ENCODE peak calls at places on chromosomes 6 and 20, in seven cellular contexts. One of them, this sample, is unnamed.

GRCh38 chr20:25361287-25361683 is 29.4 kb downstream of the ABHD12 start:
- DNase-seq in body of pancreas: no peak
- DNase-seq in breast epithelium: no peak
- DNase-seq in NB4: no peak
- DNase-seq in heart right ventricle: no peak
- DNase-seq in astrocyte of the cerebellum: peak; percentile 11
- DNase-seq in dorsolateral prefrontal cortex: no peak
- DNase-seq in this sample: peak; percentile 16

GRCh38 chr6:123965894-123966293 is 162.2 kb downstream of the NKAIN2 start:
- DNase-seq in body of pancreas: no peak
- DNase-seq in dorsolateral prefrontal cortex: no peak
- DNase-seq in breast epithelium: no peak
- DNase-seq in NB4: no peak
- DNase-seq in astrocyte of the cerebellum: peak; percentile 12
- DNase-seq in heart right ventricle: peak; percentile 8
- DNase-seq in this sample: no peak

GRCh38 chr6:3867616-3868502 is 18.7 kb downstream of the FAM50B start:
- DNase-seq in body of pancreas: no peak
- DNase-seq in dorsolateral prefrontal cortex: no peak
- DNase-seq in astrocyte of the cerebellum: no peak
- DNase-seq in heart right ventricle: no peak
- DNase-seq in breast epithelium: no peak
- DNase-seq in NB4: no peak
- DNase-seq in this sample: no peak

GRCh38 chr6:44657201-44657824 is 269.8 kb downstream of the CDC5L start:
- DNase-seq in dorsolateral prefrontal cortex: no peak
- DNase-seq in heart right ventricle: no peak
- DNase-seq in breast epithelium: no peak
- DNase-seq in astrocyte of the cerebellum: no peak
- DNase-seq in body of pancreas: no peak
- DNase-seq in NB4: no peak
- DNase-seq in this sample: no peak

GRCh38 chr20:31595654-31596411 is 9.3 kb upstream of the ID1 start:
- DNase-seq in heart right ventricle: peak; percentile 89
- DNase-seq in breast epithelium: peak; percentile 72
- DNase-seq in astrocyte of the cerebellum: no peak
- DNase-seq in dorsolateral prefrontal cortex: no peak
- DNase-seq in body of pancreas: peak; percentile 45
- DNase-seq in NB4: no peak
- DNase-seq in this sample: no peak

GRCh38 chr6:63213325-63213724 is 2.1 kb downstream of the FKBP1C start:
- DNase-seq in body of pancreas: no peak
- DNase-seq in astrocyte of the cerebellum: no peak
- DNase-seq in NB4: no peak
- DNase-seq in breast epithelium: no peak
- DNase-seq in heart right ventricle: no peak
- DNase-seq in dorsolateral prefrontal cortex: no peak
- DNase-seq in this sample: no peak

GRCh38 chr6:52284131-52284459 is 447 bp downstream of the MCM3 start:
- DNase-seq in dorsolateral prefrontal cortex: no peak
- DNase-seq in astrocyte of the cerebellum: no peak
- DNase-seq in NB4: peak; percentile 80
- DNase-seq in heart right ventricle: peak; percentile 29
- DNase-seq in breast epithelium: no peak
- DNase-seq in body of pancreas: no peak
- DNase-seq in this sample: no peak

GRCh38 chr20:24736131-24736843 is 212.8 kb upstream of the CST7 start:
- DNase-seq in heart right ventricle: no peak
- DNase-seq in dorsolateral prefrontal cortex: no peak
- DNase-seq in breast epithelium: no peak
- DNase-seq in body of pancreas: no peak
- DNase-seq in NB4: no peak
- DNase-seq in astrocyte of the cerebellum: peak; percentile 61
- DNase-seq in this sample: no peak

GRCh38 chr20:19026121-19026878 is 186.1 kb upstream of the SLC24A3 start:
- DNase-seq in NB4: no peak
- DNase-seq in breast epithelium: no peak
- DNase-seq in body of pancreas: no peak
- DNase-seq in dorsolateral prefrontal cortex: no peak
- DNase-seq in heart right ventricle: peak; percentile 57
- DNase-seq in astrocyte of the cerebellum: no peak
- DNase-seq in this sample: no peak

GRCh38 chr20:49976542-49976941 is 6.2 kb upstream of the SNAI1 start:
- DNase-seq in breast epithelium: no peak
- DNase-seq in heart right ventricle: no peak
- DNase-seq in dorsolateral prefrontal cortex: no peak
- DNase-seq in body of pancreas: no peak
- DNase-seq in NB4: no peak
- DNase-seq in astrocyte of the cerebellum: no peak
- DNase-seq in this sample: no peak

GRCh38 chr20:38723069-38723981 is 961 bp upstream of the SLC32A1 start:
- DNase-seq in breast epithelium: no peak
- DNase-seq in heart right ventricle: no peak
- DNase-seq in NB4: peak; percentile 39
- DNase-seq in astrocyte of the cerebellum: peak; percentile 42
- DNase-seq in body of pancreas: no peak
- DNase-seq in dorsolateral prefrontal cortex: no peak
- DNase-seq in this sample: no peak

GRCh38 chr6:137217801-137218472 is 1.2 kb downstream of the IFNGR1 start:
- DNase-seq in astrocyte of the cerebellum: no peak
- DNase-seq in heart right ventricle: peak; percentile 51
- DNase-seq in NB4: peak; percentile 89
- DNase-seq in dorsolateral prefrontal cortex: peak; percentile 9
- DNase-seq in body of pancreas: no peak
- DNase-seq in breast epithelium: no peak
- DNase-seq in this sample: no peak

GRCh38 chr6:154996841-154997311 is 1.8 kb downstream of the TIAM2 start:
- DNase-seq in dorsolateral prefrontal cortex: no peak
- DNase-seq in breast epithelium: no peak
- DNase-seq in NB4: no peak
- DNase-seq in body of pancreas: no peak
- DNase-seq in astrocyte of the cerebellum: no peak
- DNase-seq in heart right ventricle: no peak
- DNase-seq in this sample: no peak

GRCh38 chr6:24394777-24395437 is 7.8 kb upstream of the MRS2 start:
- DNase-seq in dorsolateral prefrontal cortex: no peak
- DNase-seq in heart right ventricle: no peak
- DNase-seq in breast epithelium: no peak
- DNase-seq in body of pancreas: no peak
- DNase-seq in astrocyte of the cerebellum: no peak
- DNase-seq in NB4: peak; percentile 80
- DNase-seq in this sample: no peak

GRCh38 chr6:4320860-4321259 is 185.5 kb upstream of the ECI2 start:
- DNase-seq in dorsolateral prefrontal cortex: no peak
- DNase-seq in breast epithelium: no peak
- DNase-seq in body of pancreas: no peak
- DNase-seq in NB4: no peak
- DNase-seq in astrocyte of the cerebellum: peak; percentile 53
- DNase-seq in heart right ventricle: no peak
- DNase-seq in this sample: peak; percentile 92

GRCh38 chr20:46939566-46939965 is 44.9 kb downstream of the EYA2 start:
- DNase-seq in breast epithelium: no peak
- DNase-seq in body of pancreas: no peak
- DNase-seq in NB4: no peak
- DNase-seq in dorsolateral prefrontal cortex: no peak
- DNase-seq in heart right ventricle: no peak
- DNase-seq in astrocyte of the cerebellum: no peak
- DNase-seq in this sample: no peak

GRCh38 chr6:118826096-118826495 is 67.9 kb upstream of the ASF1A start:
- DNase-seq in body of pancreas: no peak
- DNase-seq in heart right ventricle: no peak
- DNase-seq in breast epithelium: no peak
- DNase-seq in astrocyte of the cerebellum: no peak
- DNase-seq in dorsolateral prefrontal cortex: no peak
- DNase-seq in NB4: no peak
- DNase-seq in this sample: no peak

GRCh38 chr6:106560966-106561740 is 68.1 kb downstream of the RTN4IP1 start:
- DNase-seq in heart right ventricle: no peak
- DNase-seq in astrocyte of the cerebellum: peak; percentile 23
- DNase-seq in breast epithelium: no peak
- DNase-seq in NB4: peak; percentile 73
- DNase-seq in body of pancreas: no peak
- DNase-seq in dorsolateral prefrontal cortex: no peak
- DNase-seq in this sample: no peak

GRCh38 chr20:5835870-5836269 is 85.7 kb downstream of the SHLD1 start:
- DNase-seq in breast epithelium: no peak
- DNase-seq in heart right ventricle: no peak
- DNase-seq in NB4: no peak
- DNase-seq in astrocyte of the cerebellum: no peak
- DNase-seq in body of pancreas: no peak
- DNase-seq in dorsolateral prefrontal cortex: no peak
- DNase-seq in this sample: no peak

GRCh38 chr6:43743682-43744381 is 26.2 kb upstream of the VEGFA start:
- DNase-seq in breast epithelium: no peak
- DNase-seq in dorsolateral prefrontal cortex: no peak
- DNase-seq in NB4: no peak
- DNase-seq in body of pancreas: no peak
- DNase-seq in heart right ventricle: no peak
- DNase-seq in astrocyte of the cerebellum: no peak
- DNase-seq in this sample: no peak

DNA sequence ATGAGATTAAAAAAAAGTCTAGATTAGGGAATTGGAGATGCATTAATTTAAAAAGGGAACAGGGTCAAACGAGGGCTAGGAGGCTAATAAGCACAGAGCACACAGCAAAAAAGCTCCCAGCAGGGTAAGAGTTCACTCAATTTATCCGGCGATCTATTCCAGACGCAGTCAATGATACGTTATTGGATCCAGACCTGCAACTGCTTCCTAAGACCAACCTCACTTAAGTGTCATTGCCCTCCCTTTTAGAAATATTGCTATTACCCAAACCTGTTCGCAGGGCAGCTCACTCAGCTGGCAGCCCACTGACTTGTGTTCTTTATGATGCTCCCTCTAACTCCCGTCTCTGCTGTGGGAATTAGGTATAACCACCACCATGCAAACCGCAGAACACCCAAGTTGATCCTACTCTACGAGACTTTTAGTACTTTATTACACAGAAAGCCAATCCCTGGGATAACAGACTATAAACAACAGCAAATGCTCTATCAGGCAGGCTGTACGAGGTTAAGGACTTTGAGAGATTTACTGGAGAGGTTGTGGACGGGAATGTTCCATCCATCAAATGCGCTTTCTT is 241.0 kb downstream of the FOXC1 start:
- DNase-seq in NB4: no peak
- DNase-seq in heart right ventricle: no peak
- DNase-seq in body of pancreas: no peak
- DNase-seq in dorsolateral prefrontal cortex: no peak
- DNase-seq in astrocyte of the cerebellum: no peak
- DNase-seq in breast epithelium: no peak
- DNase-seq in this sample: no peak
- H3K4me3 ChIP-seq in NB4: no peak overlapping the region
- H3K4me3 ChIP-seq in heart right ventricle: no peak overlapping the region
- H3K4me3 ChIP-seq in body of pancreas: no peak overlapping the region
- H3K4me3 ChIP-seq in dorsolateral prefrontal cortex: no peak overlapping the region
- H3K4me3 ChIP-seq in astrocyte of the cerebellum: no peak overlapping the region
- H3K4me3 ChIP-seq in breast epithelium: no peak overlapping the region
- H3K4me3 ChIP-seq in this sample: no peak overlapping the region

DNA sequence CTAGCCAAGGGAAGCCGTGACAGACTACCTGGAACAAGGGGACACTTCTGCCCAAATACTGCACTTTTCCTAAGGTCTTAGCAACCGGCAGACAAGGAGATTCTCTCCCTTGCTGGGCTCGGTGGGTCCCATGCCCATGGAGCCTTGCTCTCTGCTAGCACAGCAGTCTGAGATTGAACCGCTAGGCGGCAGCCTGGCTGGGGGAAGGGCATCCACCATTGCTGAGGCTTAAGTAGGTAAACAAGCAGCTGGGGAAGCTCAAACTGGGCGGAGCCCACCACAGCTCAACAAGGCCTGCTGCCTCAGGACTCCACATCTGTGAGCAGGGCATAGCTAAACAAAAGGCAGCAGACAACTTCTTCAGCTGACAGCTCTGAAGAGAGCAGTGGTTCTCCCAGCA is 87.8 kb upstream of the ASCC3 start:
- DNase-seq in dorsolateral prefrontal cortex: no peak
- DNase-seq in NB4: no peak
- DNase-seq in astrocyte of the cerebellum: no peak
- DNase-seq in breast epithelium: no peak
- DNase-seq in heart right ventricle: no peak
- DNase-seq in body of pancreas: no peak
- DNase-seq in this sample: no peak
- TF ChIP-seq CTCF in dorsolateral prefrontal cortex: no peak
- TF ChIP-seq CTCF in NB4: no peak
- TF ChIP-seq CTCF in astrocyte of the cerebellum: no peak
- TF ChIP-seq CTCF in breast epithelium: no peak
- TF ChIP-seq CTCF in heart right ventricle: no peak
- TF ChIP-seq CTCF in body of pancreas: no peak
- TF ChIP-seq CTCF in this sample: no peak

DNA sequence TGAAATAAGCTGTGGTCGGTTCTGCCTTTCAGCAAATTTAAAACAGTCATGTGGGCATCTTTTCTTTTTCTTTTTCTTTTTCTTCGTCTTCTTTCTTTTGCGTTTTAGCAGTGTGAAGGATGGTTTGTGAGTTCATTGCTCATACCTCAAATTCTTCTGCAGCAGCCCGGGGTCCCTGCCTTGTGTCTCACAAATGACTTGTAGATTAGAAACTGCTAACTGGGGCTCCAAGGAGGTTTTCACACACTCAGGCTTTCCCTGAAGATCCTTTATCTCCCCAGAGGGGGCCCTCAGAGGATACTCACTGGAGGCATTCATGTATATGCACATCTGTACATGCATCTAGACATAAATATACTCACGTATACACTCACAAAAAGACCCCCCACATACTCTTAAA is 1.7 kb downstream of the SMOC2 start:
- DNase-seq in dorsolateral prefrontal cortex: no peak
- DNase-seq in NB4: no peak
- DNase-seq in heart right ventricle: no peak
- DNase-seq in astrocyte of the cerebellum: no peak
- DNase-seq in body of pancreas: no peak
- DNase-seq in breast epithelium: no peak
- DNase-seq in this sample: no peak
- H3K4me3 ChIP-seq in dorsolateral prefrontal cortex: peak overlapping the region; percentile 62
- H3K4me3 ChIP-seq in NB4: no peak overlapping the region
- H3K4me3 ChIP-seq in heart right ventricle: peak overlapping the region; percentile 68
- H3K4me3 ChIP-seq in astrocyte of the cerebellum: no peak overlapping the region
- H3K4me3 ChIP-seq in body of pancreas: no peak overlapping the region
- H3K4me3 ChIP-seq in breast epithelium: peak overlapping the region; percentile 90
- H3K4me3 ChIP-seq in this sample: no peak overlapping the region

GRCh38 chr6:55621244-55621643 is 42.3 kb upstream of the HMGCLL1 start:
- DNase-seq in astrocyte of the cerebellum: no peak
- DNase-seq in dorsolateral prefrontal cortex: no peak
- DNase-seq in breast epithelium: no peak
- DNase-seq in NB4: no peak
- DNase-seq in body of pancreas: no peak
- DNase-seq in heart right ventricle: no peak
- DNase-seq in this sample: no peak

GRCh38 chr6:55621993-55622392 is 43.0 kb upstream of the HMGCLL1 start:
- DNase-seq in dorsolateral prefrontal cortex: no peak
- DNase-seq in breast epithelium: no peak
- DNase-seq in astrocyte of the cerebellum: no peak
- DNase-seq in NB4: no peak
- DNase-seq in heart right ventricle: no peak
- DNase-seq in body of pancreas: no peak
- DNase-seq in this sample: no peak

DNA sequence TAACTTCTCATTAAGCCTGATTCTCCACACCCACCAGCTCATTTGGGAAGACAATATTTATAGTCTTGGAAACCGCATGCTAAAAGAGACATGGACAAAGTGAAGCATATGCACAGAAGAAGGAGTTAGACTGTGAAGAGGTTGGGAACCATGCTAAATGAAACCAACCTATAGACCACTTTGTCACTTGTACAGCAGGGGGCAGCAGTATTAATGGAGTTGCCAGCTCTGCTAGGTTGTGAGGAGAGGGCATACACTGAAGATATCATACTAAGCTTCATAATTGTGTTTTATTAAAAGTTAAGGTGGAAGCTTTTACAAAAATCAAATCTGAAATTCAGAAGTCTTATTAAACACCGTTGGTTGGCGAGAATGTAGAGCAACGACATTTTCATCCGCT is 38.3 kb upstream of the HMGCLL1 start:
- DNase-seq in dorsolateral prefrontal cortex: no peak
- DNase-seq in astrocyte of the cerebellum: peak; percentile 9
- DNase-seq in heart right ventricle: no peak
- DNase-seq in NB4: peak; percentile 51
- DNase-seq in body of pancreas: no peak
- DNase-seq in breast epithelium: no peak
- DNase-seq in this sample: no peak
- TF ChIP-seq CTCF in dorsolateral prefrontal cortex: peak; percentile 36
- TF ChIP-seq CTCF in astrocyte of the cerebellum: peak; percentile 51
- TF ChIP-seq CTCF in heart right ventricle: peak; percentile 29
- TF ChIP-seq CTCF in NB4: peak; percentile 58
- TF ChIP-seq CTCF in body of pancreas: peak; percentile 49
- TF ChIP-seq CTCF in breast epithelium: no peak
- TF ChIP-seq CTCF in this sample: peak; percentile 69

This sample was measured in retinal pigment epithelial cell.